ENCODE peak calls at places on chromosomes 13 and 19, in four cellular contexts. One of them, this sample, is unnamed.

GRCh38 chr13:84130739-84131138 is 248.5 kb upstream of the SLITRK1 start:
- DNase-seq in MM.1S: no peak
- DNase-seq in cardiac fibroblast: no peak
- DNase-seq in IMR-90: no peak
- DNase-seq in this sample: no peak

GRCh38 chr13:41122838-41123237 is 9.8 kb downstream of the KBTBD6 start:
- DNase-seq in IMR-90: no peak
- DNase-seq in cardiac fibroblast: no peak
- DNase-seq in MM.1S: no peak
- DNase-seq in this sample: no peak

GRCh38 chr19:47414469-47414868 is 4.9 kb downstream of the MEIS3 start:
- DNase-seq in MM.1S: peak; percentile 32
- DNase-seq in cardiac fibroblast: no peak
- DNase-seq in IMR-90: no peak
- DNase-seq in this sample: no peak

GRCh38 chr13:75418997-75419396 is 63.0 kb downstream of the TBC1D4 start:
- DNase-seq in IMR-90: peak; percentile 21
- DNase-seq in MM.1S: no peak
- DNase-seq in cardiac fibroblast: peak; percentile 42
- DNase-seq in this sample: no peak

GRCh38 chr13:28492527-28493367 is 2.2 kb downstream of the FLT1 start:
- DNase-seq in cardiac fibroblast: no peak
- DNase-seq in MM.1S: no peak
- DNase-seq in IMR-90: no peak
- DNase-seq in this sample: no peak

GRCh38 chr13:77990973-77991372 is 72.3 kb upstream of the EDNRB start:
- DNase-seq in MM.1S: no peak
- DNase-seq in IMR-90: no peak
- DNase-seq in cardiac fibroblast: no peak
- DNase-seq in this sample: no peak

GRCh38 chr13:33388254-33388998 is 102.9 kb upstream of the STARD13 start:
- DNase-seq in cardiac fibroblast: peak; percentile 6
- DNase-seq in MM.1S: no peak
- DNase-seq in IMR-90: no peak
- DNase-seq in this sample: no peak

GRCh38 chr19:33500991-33501390 is 20.6 kb downstream of the PEPD start:
- DNase-seq in MM.1S: no peak
- DNase-seq in cardiac fibroblast: no peak
- DNase-seq in IMR-90: no peak
- DNase-seq in this sample: no peak

GRCh38 chr13:96984061-96984508 is 10.2 kb downstream of the OXGR1 start:
- DNase-seq in MM.1S: peak; percentile 95
- DNase-seq in IMR-90: no peak
- DNase-seq in cardiac fibroblast: peak; percentile 45
- DNase-seq in this sample: no peak

GRCh38 chr19:3142292-3142670 is 6.4 kb downstream of the GNA15 start:
- DNase-seq in cardiac fibroblast: peak; percentile 95
- DNase-seq in MM.1S: no peak
- DNase-seq in IMR-90: peak; percentile 87
- DNase-seq in this sample: no peak

GRCh38 chr13:66040506-66040905 is 1189.6 kb downstream of the PCDH9 start:
- DNase-seq in cardiac fibroblast: peak; percentile 57
- DNase-seq in MM.1S: no peak
- DNase-seq in IMR-90: no peak
- DNase-seq in this sample: no peak

GRCh38 chr13:37198629-37199028 is 93.2 kb upstream of the CSNK1A1L start:
- DNase-seq in IMR-90: no peak
- DNase-seq in cardiac fibroblast: no peak
- DNase-seq in MM.1S: no peak
- DNase-seq in this sample: no peak

GRCh38 chr13:43767351-43767901 is 19.3 kb downstream of the ENOX1 start:
- DNase-seq in IMR-90: no peak
- DNase-seq in MM.1S: no peak
- DNase-seq in cardiac fibroblast: peak; percentile 55
- DNase-seq in this sample: no peak

GRCh38 chr13:113638173-113638746 is 19.7 kb downstream of the ATP4B start:
- DNase-seq in cardiac fibroblast: no peak
- DNase-seq in MM.1S: no peak
- DNase-seq in IMR-90: no peak
- DNase-seq in this sample: no peak

GRCh38 chr13:110073982-110074381 is 233.0 kb downstream of the COL4A1 start:
- DNase-seq in cardiac fibroblast: no peak
- DNase-seq in MM.1S: no peak
- DNase-seq in IMR-90: no peak
- DNase-seq in this sample: no peak

GRCh38 chr13:76516013-76516412 is 370.2 kb downstream of the KCTD12 start:
- DNase-seq in MM.1S: no peak
- DNase-seq in cardiac fibroblast: peak; percentile 94
- DNase-seq in IMR-90: peak; percentile 92
- DNase-seq in this sample: no peak

DNA sequence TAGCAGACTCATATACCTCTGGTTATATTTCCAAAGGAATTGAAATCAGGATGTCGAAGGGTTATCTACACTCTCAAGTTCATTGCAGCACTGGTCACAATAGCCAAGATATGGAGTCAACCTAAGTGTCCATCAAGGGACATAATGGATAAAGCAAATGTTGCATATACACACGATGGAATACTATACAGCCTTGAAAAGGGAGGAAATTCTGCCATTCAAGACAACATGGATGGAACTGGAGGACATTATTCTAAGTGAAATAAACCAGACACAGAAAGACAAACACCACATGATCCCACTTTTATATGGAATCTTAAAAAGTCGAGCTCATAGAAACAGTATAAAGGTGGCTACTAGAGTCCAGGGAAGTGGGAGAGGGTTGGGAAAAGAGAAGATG is 13.6 kb upstream of the ERCC1 start:
- DNase-seq in IMR-90: no peak
- DNase-seq in MM.1S: no peak
- DNase-seq in cardiac fibroblast: no peak
- DNase-seq in this sample: no peak
- TF ChIP-seq CTCF in IMR-90: no peak
- TF ChIP-seq CTCF in MM.1S: no peak
- TF ChIP-seq CTCF in cardiac fibroblast: no peak
- TF ChIP-seq CTCF in this sample: no peak

GRCh38 chr19:1068111-1069001 is 1.4 kb downstream of the ARHGAP45 start:
- DNase-seq in cardiac fibroblast: no peak
- DNase-seq in IMR-90: no peak
- DNase-seq in MM.1S: peak; percentile 64
- DNase-seq in this sample: no peak
- H3K4me3 ChIP-seq in cardiac fibroblast: no peak overlapping the region
- H3K4me3 ChIP-seq in IMR-90: no peak overlapping the region
- H3K4me3 ChIP-seq in MM.1S: peak overlapping the region; percentile 98
- H3K4me3 ChIP-seq in this sample: no peak overlapping the region

GRCh38 chr19:23991170-23991569 is 76.5 kb downstream of the ZNF726 start:
- DNase-seq in IMR-90: no peak
- DNase-seq in cardiac fibroblast: peak; percentile 68
- DNase-seq in MM.1S: peak; percentile 79
- DNase-seq in this sample: no peak

GRCh38 chr19:23986623-23987022 is 71.9 kb downstream of the ZNF726 start:
- DNase-seq in IMR-90: no peak
- DNase-seq in MM.1S: no peak
- DNase-seq in cardiac fibroblast: no peak
- DNase-seq in this sample: no peak

GRCh38 chr19:23996549-23996948 is 81.9 kb downstream of the ZNF726 start:
- DNase-seq in MM.1S: no peak
- DNase-seq in IMR-90: no peak
- DNase-seq in cardiac fibroblast: peak; percentile 14
- DNase-seq in this sample: no peak

DNA sequence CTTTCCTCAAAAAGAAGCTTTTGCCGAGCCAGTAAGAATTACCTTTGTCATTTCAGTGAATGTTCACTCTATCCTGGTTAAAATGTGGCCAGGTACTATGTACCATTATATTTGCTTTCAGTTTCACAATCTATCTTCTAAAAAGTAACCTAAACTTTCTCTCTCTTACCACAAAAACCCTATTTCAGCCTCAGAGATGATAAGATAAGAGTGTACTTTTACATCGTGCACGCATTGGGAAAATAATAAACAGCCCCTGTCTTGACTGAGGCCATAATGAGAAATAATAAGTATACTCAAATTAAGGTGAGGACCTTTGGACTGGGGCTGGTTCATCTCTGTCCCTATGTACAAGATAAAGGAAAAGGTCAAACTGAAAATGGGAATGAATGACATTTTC is 77.7 kb downstream of the ZNF726 start:
- DNase-seq in cardiac fibroblast: no peak
- DNase-seq in IMR-90: no peak
- DNase-seq in MM.1S: peak; percentile 38
- DNase-seq in this sample: no peak
- TF ChIP-seq CTCF in cardiac fibroblast: no peak
- TF ChIP-seq CTCF in IMR-90: no peak
- TF ChIP-seq CTCF in MM.1S: no peak
- TF ChIP-seq CTCF in this sample: no peak

GRCh38 chr19:48511800-48512503 is at the start of gene LMTK3:
- DNase-seq in cardiac fibroblast: peak; percentile 25
- DNase-seq in MM.1S: no peak
- DNase-seq in IMR-90: peak; percentile 56
- DNase-seq in this sample: no peak

GRCh38 chr19:48509467-48510194 is 2.0 kb downstream of the LMTK3 start:
- DNase-seq in cardiac fibroblast: peak; percentile 15
- DNase-seq in MM.1S: no peak
- DNase-seq in IMR-90: no peak
- DNase-seq in this sample: no peak

GRCh38 chr19:48508729-48509310 is 2.8 kb downstream of the LMTK3 start:
- DNase-seq in MM.1S: no peak
- DNase-seq in IMR-90: no peak
- DNase-seq in cardiac fibroblast: no peak
- DNase-seq in this sample: no peak

GRCh38 chr19:48511321-48511731 is 309 bp downstream of the LMTK3 start:
- DNase-seq in MM.1S: no peak
- DNase-seq in IMR-90: no peak
- DNase-seq in cardiac fibroblast: no peak
- DNase-seq in this sample: no peak

DNA sequence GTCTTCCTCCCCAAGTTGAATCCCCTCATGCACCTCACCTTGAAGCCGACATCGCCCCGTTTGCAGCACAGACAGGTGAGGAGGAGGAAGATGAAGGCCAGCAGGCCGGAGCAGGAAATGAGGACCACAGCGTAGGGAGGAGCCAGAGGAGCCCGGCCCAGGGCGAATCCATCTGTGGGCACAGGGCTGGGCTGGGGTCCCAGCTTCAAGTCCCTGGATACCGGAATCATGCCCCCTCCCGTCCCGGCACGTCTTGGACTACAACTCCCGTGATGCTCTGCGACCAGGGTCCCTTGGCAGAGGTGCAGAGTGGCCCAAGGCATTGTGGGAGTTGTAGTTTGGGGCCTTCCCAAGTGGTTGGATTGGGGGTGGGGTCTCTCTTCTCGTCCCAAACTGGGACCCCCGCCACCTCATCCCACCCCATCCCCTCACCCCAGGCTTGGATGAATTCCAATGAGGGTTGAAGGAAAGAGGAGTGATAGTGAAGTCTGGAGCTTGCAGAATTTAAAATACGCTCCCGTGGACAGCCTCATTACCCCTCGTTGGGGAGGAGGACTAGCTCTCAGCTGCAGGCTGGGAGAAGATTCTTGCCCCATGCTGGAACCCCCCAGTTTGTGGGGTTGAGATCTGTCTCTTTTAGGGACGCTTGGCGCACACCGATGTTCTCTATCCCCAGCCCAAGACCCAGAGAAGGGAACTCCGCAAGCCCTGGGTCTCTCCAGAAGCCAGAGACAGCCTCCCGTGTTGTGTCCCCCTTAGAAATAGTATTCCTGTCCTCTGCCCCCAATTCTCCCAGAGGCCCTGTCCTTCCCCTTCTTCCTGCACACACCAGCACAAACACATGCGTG is 990 bp downstream of the LMTK3 start:
- DNase-seq in cardiac fibroblast: peak; percentile 50
- DNase-seq in IMR-90: peak; percentile 39
- DNase-seq in MM.1S: peak; percentile 45
- DNase-seq in this sample: no peak
- H3K4me3 ChIP-seq in cardiac fibroblast: no peak overlapping the region
- H3K4me3 ChIP-seq in IMR-90: peak overlapping the region; percentile 5
- H3K4me3 ChIP-seq in MM.1S: no peak overlapping the region
- H3K4me3 ChIP-seq in this sample: peak overlapping the region; percentile 27

GRCh38 chr19:13861392-13861713 is 15.6 kb upstream of the NANOS3 start:
- DNase-seq in IMR-90: no peak
- DNase-seq in MM.1S: no peak
- DNase-seq in cardiac fibroblast: peak; percentile 33
- DNase-seq in this sample: no peak

GRCh38 chr19:13864223-13864512 is 12.8 kb upstream of the NANOS3 start:
- DNase-seq in MM.1S: no peak
- DNase-seq in IMR-90: no peak
- DNase-seq in cardiac fibroblast: no peak
- DNase-seq in this sample: no peak

GRCh38 chr19:13859361-13859880 is 17.5 kb upstream of the NANOS3 start:
- DNase-seq in cardiac fibroblast: peak; percentile 60
- DNase-seq in IMR-90: peak; percentile 58
- DNase-seq in MM.1S: no peak
- DNase-seq in this sample: no peak

GRCh38 chr19:13860679-13861391 is 16.1 kb upstream of the NANOS3 start:
- DNase-seq in IMR-90: no peak
- DNase-seq in MM.1S: no peak
- DNase-seq in cardiac fibroblast: no peak
- DNase-seq in this sample: no peak

GRCh38 chr19:13861714-13862531 is 15.0 kb upstream of the NANOS3 start:
- DNase-seq in IMR-90: peak; percentile 87
- DNase-seq in cardiac fibroblast: peak; percentile 94
- DNase-seq in MM.1S: peak; percentile 75
- DNase-seq in this sample: peak; percentile 43
- TF ChIP-seq CTCF in IMR-90: peak; percentile 97
- TF ChIP-seq CTCF in cardiac fibroblast: peak; percentile 90
- TF ChIP-seq CTCF in MM.1S: peak; percentile 82
- TF ChIP-seq CTCF in this sample: peak; percentile 86

DNA sequence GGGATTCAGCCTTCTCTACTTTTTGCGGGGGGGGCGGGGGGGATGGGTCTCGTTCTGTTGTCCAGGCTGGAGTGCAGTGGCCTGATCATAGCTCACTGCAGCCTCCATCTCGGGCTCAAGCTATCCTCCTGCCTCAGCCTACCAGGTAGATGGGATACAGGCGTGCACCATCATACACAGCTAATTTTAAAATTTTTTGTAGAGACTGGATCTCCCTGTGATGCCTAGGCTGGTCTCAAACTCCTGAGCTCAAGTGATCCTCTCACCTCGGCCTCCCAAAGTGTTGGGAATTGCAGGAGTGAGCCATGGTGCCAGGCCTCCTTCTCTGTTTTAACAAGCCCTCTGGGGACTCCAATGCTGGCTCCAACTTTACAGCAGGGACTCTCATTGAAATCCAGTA is 569 bp upstream of the ZNF792 start:
- DNase-seq in cardiac fibroblast: no peak
- DNase-seq in IMR-90: no peak
- DNase-seq in MM.1S: no peak
- DNase-seq in this sample: no peak
- H3K4me3 ChIP-seq in cardiac fibroblast: no peak overlapping the region
- H3K4me3 ChIP-seq in IMR-90: no peak overlapping the region
- H3K4me3 ChIP-seq in MM.1S: no peak overlapping the region
- H3K4me3 ChIP-seq in this sample: no peak overlapping the region

GRCh38 chr19:50162988-50163387 is at the start of gene IZUMO2:
- DNase-seq in IMR-90: no peak
- DNase-seq in MM.1S: no peak
- DNase-seq in cardiac fibroblast: no peak
- DNase-seq in this sample: no peak
- TF ChIP-seq CTCF in IMR-90: no peak
- TF ChIP-seq CTCF in MM.1S: no peak
- TF ChIP-seq CTCF in cardiac fibroblast: no peak
- TF ChIP-seq CTCF in this sample: no peak